ENCODE peak calls at places on chromosomes 2 and 18, in ten cellular contexts. One of them, this sample, is unnamed.
A peak's percentile ranks its signal among the peaks of the same experiment; 100 is the strongest.

GRCh38 chr2:72669121-72669520 is 156.7 kb downstream of the EXOC6B start:
- DNase-seq in IMR-90: peak; percentile 77
- DNase-seq in HCT116: no peak
- DNase-seq in SK-N-SH: no peak
- DNase-seq in mammary epithelial cell: peak; percentile 69
- DNase-seq in RWPE2: no peak
- DNase-seq in Peyer's patch: no peak
- DNase-seq in esophagus squamous epithelium: no peak
- DNase-seq in GM12878: no peak
- DNase-seq in pancreas: no peak
- DNase-seq in this sample: no peak

GRCh38 chr2:36562973-36563532 is 34.9 kb downstream of the FEZ2 start:
- DNase-seq in IMR-90: peak; percentile 50
- DNase-seq in HCT116: no peak
- DNase-seq in SK-N-SH: no peak
- DNase-seq in mammary epithelial cell: peak; percentile 44
- DNase-seq in RWPE2: no peak
- DNase-seq in Peyer's patch: no peak
- DNase-seq in esophagus squamous epithelium: no peak
- DNase-seq in GM12878: no peak
- DNase-seq in pancreas: no peak
- DNase-seq in this sample: no peak

GRCh38 chr2:206079699-206080465 is 6.1 kb downstream of the INO80D start:
- DNase-seq in IMR-90: no peak
- DNase-seq in HCT116: no peak
- DNase-seq in SK-N-SH: no peak
- DNase-seq in mammary epithelial cell: no peak
- DNase-seq in RWPE2: no peak
- DNase-seq in Peyer's patch: no peak
- DNase-seq in esophagus squamous epithelium: no peak
- DNase-seq in GM12878: no peak
- DNase-seq in pancreas: no peak
- DNase-seq in this sample: no peak

GRCh38 chr2:62631160-62632085 is 74.1 kb upstream of the EHBP1 start:
- DNase-seq in IMR-90: no peak
- DNase-seq in HCT116: no peak
- DNase-seq in SK-N-SH: no peak
- DNase-seq in mammary epithelial cell: no peak
- DNase-seq in RWPE2: no peak
- DNase-seq in Peyer's patch: no peak
- DNase-seq in esophagus squamous epithelium: no peak
- DNase-seq in GM12878: no peak
- DNase-seq in pancreas: no peak
- DNase-seq in this sample: no peak

GRCh38 chr2:27356056-27356381 is 545 bp downstream of the GTF3C2 start:
- DNase-seq in IMR-90: peak; percentile 53
- DNase-seq in HCT116: no peak
- DNase-seq in SK-N-SH: peak; percentile 70
- DNase-seq in mammary epithelial cell: peak; percentile 61
- DNase-seq in RWPE2: no peak
- DNase-seq in Peyer's patch: no peak
- DNase-seq in esophagus squamous epithelium: no peak
- DNase-seq in GM12878: no peak
- DNase-seq in pancreas: peak; percentile 64
- DNase-seq in this sample: peak; percentile 73

GRCh38 chr2:15136639-15137038 is 424.5 kb downstream of the NBAS start:
- DNase-seq in IMR-90: no peak
- DNase-seq in HCT116: no peak
- DNase-seq in SK-N-SH: no peak
- DNase-seq in mammary epithelial cell: no peak
- DNase-seq in RWPE2: no peak
- DNase-seq in Peyer's patch: no peak
- DNase-seq in esophagus squamous epithelium: no peak
- DNase-seq in GM12878: no peak
- DNase-seq in pancreas: no peak
- DNase-seq in this sample: no peak

GRCh38 chr2:169670215-169670651 is 24.0 kb downstream of the CFAP210 start:
- DNase-seq in IMR-90: peak; percentile 18
- DNase-seq in HCT116: no peak
- DNase-seq in SK-N-SH: no peak
- DNase-seq in mammary epithelial cell: peak; percentile 26
- DNase-seq in RWPE2: no peak
- DNase-seq in Peyer's patch: no peak
- DNase-seq in esophagus squamous epithelium: no peak
- DNase-seq in GM12878: no peak
- DNase-seq in pancreas: no peak
- DNase-seq in this sample: no peak

GRCh38 chr2:178844690-178845089 is 37.5 kb upstream of the TTN start:
- DNase-seq in IMR-90: no peak
- DNase-seq in HCT116: no peak
- DNase-seq in SK-N-SH: no peak
- DNase-seq in mammary epithelial cell: no peak
- DNase-seq in RWPE2: no peak
- DNase-seq in Peyer's patch: no peak
- DNase-seq in esophagus squamous epithelium: no peak
- DNase-seq in GM12878: no peak
- DNase-seq in pancreas: no peak
- DNase-seq in this sample: no peak

GRCh38 chr2:27664245-27664574 is 521 bp downstream of the SLC4A1AP start:
- DNase-seq in IMR-90: no peak
- DNase-seq in HCT116: no peak
- DNase-seq in SK-N-SH: no peak
- DNase-seq in mammary epithelial cell: no peak
- DNase-seq in RWPE2: no peak
- DNase-seq in Peyer's patch: no peak
- DNase-seq in esophagus squamous epithelium: no peak
- DNase-seq in GM12878: no peak
- DNase-seq in pancreas: no peak
- DNase-seq in this sample: no peak

GRCh38 chr2:11984556-11985158 is 238.2 kb downstream of the LPIN1 start:
- DNase-seq in IMR-90: no peak
- DNase-seq in HCT116: no peak
- DNase-seq in SK-N-SH: no peak
- DNase-seq in mammary epithelial cell: no peak
- DNase-seq in RWPE2: no peak
- DNase-seq in Peyer's patch: no peak
- DNase-seq in esophagus squamous epithelium: no peak
- DNase-seq in GM12878: no peak
- DNase-seq in pancreas: no peak
- DNase-seq in this sample: no peak

GRCh38 chr2:172739651-172740050 is 4.0 kb downstream of the RAPGEF4 start:
- DNase-seq in IMR-90: no peak
- DNase-seq in HCT116: no peak
- DNase-seq in SK-N-SH: no peak
- DNase-seq in mammary epithelial cell: peak; percentile 25
- DNase-seq in RWPE2: no peak
- DNase-seq in Peyer's patch: no peak
- DNase-seq in esophagus squamous epithelium: no peak
- DNase-seq in GM12878: no peak
- DNase-seq in pancreas: no peak
- DNase-seq in this sample: no peak

GRCh38 chr2:121196132-121196848 is 88.7 kb downstream of the TFCP2L1 start:
- DNase-seq in IMR-90: no peak
- DNase-seq in HCT116: no peak
- DNase-seq in SK-N-SH: no peak
- DNase-seq in mammary epithelial cell: peak; percentile 57
- DNase-seq in RWPE2: no peak
- DNase-seq in Peyer's patch: no peak
- DNase-seq in esophagus squamous epithelium: no peak
- DNase-seq in GM12878: no peak
- DNase-seq in pancreas: no peak
- DNase-seq in this sample: no peak

GRCh38 chr2:166375205-166375735 is 474 bp downstream of the SCN9A start:
- DNase-seq in IMR-90: peak; percentile 30
- DNase-seq in HCT116: no peak
- DNase-seq in SK-N-SH: peak; percentile 42
- DNase-seq in mammary epithelial cell: no peak
- DNase-seq in RWPE2: no peak
- DNase-seq in Peyer's patch: no peak
- DNase-seq in esophagus squamous epithelium: no peak
- DNase-seq in GM12878: no peak
- DNase-seq in pancreas: no peak
- DNase-seq in this sample: no peak

GRCh38 chr2:71578665-71579371 is 125.5 kb downstream of the DYSF start:
- DNase-seq in IMR-90: peak; percentile 7
- DNase-seq in HCT116: no peak
- DNase-seq in SK-N-SH: no peak
- DNase-seq in mammary epithelial cell: no peak
- DNase-seq in RWPE2: no peak
- DNase-seq in Peyer's patch: no peak
- DNase-seq in esophagus squamous epithelium: no peak
- DNase-seq in GM12878: no peak
- DNase-seq in pancreas: no peak
- DNase-seq in this sample: no peak

GRCh38 chr18:49359732-49360444 is 100.6 kb downstream of the DYM start:
- DNase-seq in IMR-90: peak; percentile 90
- DNase-seq in HCT116: no peak
- DNase-seq in SK-N-SH: no peak
- DNase-seq in mammary epithelial cell: peak; percentile 26
- DNase-seq in RWPE2: no peak
- DNase-seq in Peyer's patch: no peak
- DNase-seq in esophagus squamous epithelium: no peak
- DNase-seq in GM12878: peak; percentile 27
- DNase-seq in pancreas: no peak
- DNase-seq in this sample: no peak

GRCh38 chr2:10844083-10844482 is 31.5 kb upstream of the PDIA6 start:
- DNase-seq in IMR-90: peak; percentile 38
- DNase-seq in HCT116: no peak
- DNase-seq in SK-N-SH: peak; percentile 51
- DNase-seq in mammary epithelial cell: peak; percentile 15
- DNase-seq in RWPE2: peak; percentile 78
- DNase-seq in Peyer's patch: no peak
- DNase-seq in esophagus squamous epithelium: no peak
- DNase-seq in GM12878: no peak
- DNase-seq in pancreas: peak; percentile 77
- DNase-seq in this sample: peak; percentile 86
- H3K4me3 ChIP-seq in IMR-90: no peak overlapping the region
- H3K4me3 ChIP-seq in HCT116: no peak overlapping the region
- H3K4me3 ChIP-seq in SK-N-SH: no peak overlapping the region
- H3K4me3 ChIP-seq in mammary epithelial cell: no peak overlapping the region
- H3K4me3 ChIP-seq in RWPE2: no peak overlapping the region
- H3K4me3 ChIP-seq in Peyer's patch: peak overlapping the region; percentile 27
- H3K4me3 ChIP-seq in esophagus squamous epithelium: no peak overlapping the region
- H3K4me3 ChIP-seq in GM12878: no peak overlapping the region
- H3K4me3 ChIP-seq in pancreas: no peak overlapping the region
- H3K4me3 ChIP-seq in this sample: no peak overlapping the region

DNA sequence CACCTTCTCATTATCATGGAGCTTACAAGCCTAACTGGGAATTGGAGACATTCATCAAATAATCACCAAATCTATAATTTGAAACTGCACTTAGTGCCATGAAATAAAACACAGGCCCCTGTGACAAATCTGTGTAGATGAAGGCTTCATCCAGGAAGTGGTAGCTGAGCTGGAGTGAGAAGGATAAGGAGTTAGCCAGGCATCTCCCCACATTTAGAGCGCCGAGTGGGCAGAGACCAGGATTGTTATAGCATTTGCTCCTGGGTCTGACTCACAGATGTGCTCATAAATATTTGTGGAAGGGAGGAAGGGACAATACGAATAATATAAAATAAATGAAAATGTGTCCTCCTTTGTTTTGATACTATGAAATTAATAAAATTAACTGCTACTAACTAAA is 2.5 kb upstream of the MAT2A start:
- DNase-seq in IMR-90: peak; percentile 89
- DNase-seq in HCT116: no peak
- DNase-seq in SK-N-SH: peak; percentile 55
- DNase-seq in mammary epithelial cell: peak; percentile 38
- DNase-seq in RWPE2: no peak
- DNase-seq in Peyer's patch: no peak
- DNase-seq in esophagus squamous epithelium: no peak
- DNase-seq in GM12878: no peak
- DNase-seq in pancreas: no peak
- DNase-seq in this sample: no peak
- H3K27ac ChIP-seq in IMR-90: peak overlapping the region; percentile 3
- H3K27ac ChIP-seq in HCT116: no peak overlapping the region
- H3K27ac ChIP-seq in SK-N-SH: peak overlapping the region; percentile 98
- H3K27ac ChIP-seq in mammary epithelial cell: no peak overlapping the region
- H3K27ac ChIP-seq in RWPE2: peak overlapping the region; percentile 86
- H3K27ac ChIP-seq in Peyer's patch: no peak overlapping the region
- H3K27ac ChIP-seq in esophagus squamous epithelium: peak overlapping the region; percentile 96
- H3K27ac ChIP-seq in GM12878: no peak overlapping the region
- H3K27ac ChIP-seq in pancreas: no peak overlapping the region
- H3K27ac ChIP-seq in this sample: no peak overlapping the region

DNA sequence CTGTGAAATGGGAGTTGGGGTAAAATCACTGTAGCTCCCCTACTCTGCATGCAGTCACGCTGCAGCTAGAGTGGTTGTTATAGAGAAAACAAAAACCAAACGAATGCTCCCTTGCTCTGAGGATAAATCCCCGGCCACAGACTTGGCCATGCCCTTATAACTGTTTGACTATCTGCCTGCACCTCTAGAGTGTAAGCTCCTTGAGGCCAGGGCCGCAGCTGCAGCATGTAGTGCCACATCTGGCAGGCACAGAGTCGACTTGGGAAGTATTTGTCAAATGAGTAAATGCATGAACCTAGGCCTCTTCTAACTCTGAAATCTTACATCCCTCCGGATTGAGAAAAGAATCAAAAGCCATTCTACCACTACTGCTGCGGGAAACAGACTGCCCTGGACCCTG is 35.9 kb downstream of the KCNIP3 start:
- DNase-seq in IMR-90: no peak
- DNase-seq in HCT116: no peak
- DNase-seq in SK-N-SH: no peak
- DNase-seq in mammary epithelial cell: no peak
- DNase-seq in RWPE2: no peak
- DNase-seq in Peyer's patch: no peak
- DNase-seq in esophagus squamous epithelium: no peak
- DNase-seq in GM12878: no peak
- DNase-seq in pancreas: no peak
- DNase-seq in this sample: no peak
- H3K9me3 ChIP-seq in IMR-90: no peaks in the 10 kb centered on the region
- H3K9me3 ChIP-seq in HCT116: no peaks in the 10 kb centered on the region
- H3K9me3 ChIP-seq in SK-N-SH: no peaks in the 10 kb centered on the region
- H3K9me3 ChIP-seq in mammary epithelial cell: peaks cover 12% of the 10 kb centered on the region
- H3K9me3 ChIP-seq in RWPE2: no peaks in the 10 kb centered on the region
- H3K9me3 ChIP-seq in Peyer's patch: no peaks in the 10 kb centered on the region
- H3K9me3 ChIP-seq in esophagus squamous epithelium: no peaks in the 10 kb centered on the region
- H3K9me3 ChIP-seq in GM12878: no peaks in the 10 kb centered on the region
- H3K9me3 ChIP-seq in pancreas: no peaks in the 10 kb centered on the region
- H3K9me3 ChIP-seq in this sample: no peaks in the 10 kb centered on the region

GRCh38 chr18:9742588-9743131 is 34.6 kb downstream of the RAB31 start:
- DNase-seq in IMR-90: peak; percentile 36
- DNase-seq in HCT116: no peak
- DNase-seq in SK-N-SH: no peak
- DNase-seq in mammary epithelial cell: no peak
- DNase-seq in RWPE2: no peak
- DNase-seq in Peyer's patch: no peak
- DNase-seq in esophagus squamous epithelium: no peak
- DNase-seq in GM12878: no peak
- DNase-seq in pancreas: no peak
- DNase-seq in this sample: no peak
- H3K4me3 ChIP-seq in IMR-90: no peak overlapping the region
- H3K4me3 ChIP-seq in HCT116: peak overlapping the region; percentile 22
- H3K4me3 ChIP-seq in SK-N-SH: no peak overlapping the region
- H3K4me3 ChIP-seq in mammary epithelial cell: no peak overlapping the region
- H3K4me3 ChIP-seq in RWPE2: no peak overlapping the region
- H3K4me3 ChIP-seq in Peyer's patch: no peak overlapping the region
- H3K4me3 ChIP-seq in esophagus squamous epithelium: no peak overlapping the region
- H3K4me3 ChIP-seq in GM12878: no peak overlapping the region
- H3K4me3 ChIP-seq in pancreas: peak overlapping the region; percentile 2
- H3K4me3 ChIP-seq in this sample: no peak overlapping the region

This sample was measured in small intestine.